ENCODE peak calls at places on chromosome 6, in nine cellular contexts. O is hepatocyte; D is activated CD8-positive, alpha-beta T cell treated with anti-CD3 and anti-CD28 coated beads for 36 hours; G is ovary; Z is AG09319; U is choroid plexus epithelial cell; H is uterus; L is foreskin keratinocyte; W is fibroblast of pulmonary artery. R is an unnamed sample.

GRCh38 chr6:62390413-62390812 is 104.4 kb upstream of the KHDRBS2 start:
- DNase-seq in O (peak), D (no peak), G (no peak), Z (no peak), U (no peak), H (no peak), L (peak), W (no peak), R (no peak)

GRCh38 chr6:86682297-86682696 is 255.0 kb upstream of the HTR1E start:
- DNase-seq in O (no peak), D (no peak), G (no peak), Z (no peak), U (no peak), H (no peak), L (no peak), W (no peak), R (no peak)

GRCh38 chr6:52560462-52560861 is 16.4 kb downstream of the TRAM2 start:
- DNase-seq in O (no peak), D (no peak), G (no peak), Z (no peak), U (peak), H (no peak), L (no peak), W (no peak), R (no peak)

GRCh38 chr6:108622601-108623335 is 62.1 kb downstream of the FOXO3 start:
- DNase-seq in O (peak), D (no peak), G (no peak), Z (peak), U (peak), H (peak), L (peak), W (peak), R (peak)

GRCh38 chr6:3696525-3696924 is 55.0 kb downstream of the PXDC1 start:
- DNase-seq in O (no peak), D (no peak), G (no peak), Z (no peak), U (peak), H (no peak), L (no peak), W (peak), R (peak)

GRCh38 chr6:31559958-31560696 is 12.0 kb upstream of the LTA start:
- DNase-seq in O (peak), D (peak), G (no peak), Z (no peak), U (peak), H (peak), L (no peak), W (peak), R (peak)

GRCh38 chr6:157392927-157393666 is 12.1 kb downstream of the ZDHHC14 start:
- DNase-seq in O (peak), D (no peak), G (no peak), Z (no peak), U (no peak), H (no peak), L (no peak), W (no peak), R (no peak)

GRCh38 chr6:70210462-70210861 is 92.4 kb downstream of the COL9A1 start:
- DNase-seq in O (no peak), D (no peak), G (no peak), Z (no peak), U (peak), H (no peak), L (no peak), W (peak), R (peak)

GRCh38 chr6:108598316-108598863 is 37.7 kb downstream of the FOXO3 start:
- DNase-seq in O (peak), D (peak), G (no peak), Z (no peak), U (no peak), H (no peak), L (no peak), W (peak), R (peak)

GRCh38 chr6:109381747-109382575 is at the start of gene CD164:
- DNase-seq in O (peak), D (peak), G (peak), Z (peak), U (peak), H (peak), L (peak), W (peak), R (peak)

GRCh38 chr6:48714286-48715049 is 603.5 kb upstream of the PTCHD4 start:
- DNase-seq in O (no peak), D (no peak), G (no peak), Z (no peak), U (no peak), H (no peak), L (no peak), W (no peak), R (no peak)

GRCh38 chr6:37365791-37366190 is 12.0 kb downstream of the RNF8 start:
- DNase-seq in O (no peak), D (no peak), G (no peak), Z (no peak), U (peak), H (no peak), L (no peak), W (peak), R (peak)

GRCh38 chr6:116801971-116802370 is 26.9 kb downstream of the GPRC6A start:
- DNase-seq in O (no peak), D (no peak), G (no peak), Z (no peak), U (no peak), H (no peak), L (no peak), W (no peak), R (no peak)

GRCh38 chr6:80106418-80107235 is at the start of gene BCKDHB:
- DNase-seq in O (peak), D (peak), G (peak), Z (peak), U (peak), H (peak), L (peak), W (peak), R (peak)

GRCh38 chr6:25962368-25963127 is at the start of gene TRIM38:
- DNase-seq in O (peak), D (peak), G (peak), Z (peak), U (peak), H (peak), L (peak), W (peak), R (peak)

GRCh38 chr6:89432875-89433636 is at the start of gene ANKRD6:
- DNase-seq in O (peak), D (peak), G (peak), Z (no peak), U (peak), H (peak), L (no peak), W (peak), R (peak)

GRCh38 chr6:136640132-136640915 is 90.1 kb upstream of the MAP7 start:
- DNase-seq in O (no peak), D (no peak), G (no peak), Z (no peak), U (peak), H (no peak), L (no peak), W (peak), R (peak)

GRCh38 chr6:23672737-23673136 is 453.3 kb upstream of the NRSN1 start:
- DNase-seq in O (no peak), D (no peak), G (no peak), Z (no peak), U (no peak), H (no peak), L (no peak), W (no peak), R (no peak)

GRCh38 chr6:87664943-87665342 is 37.1 kb downstream of the AKIRIN2 start:
- DNase-seq in O (no peak), D (no peak), G (no peak), Z (no peak), U (no peak), H (no peak), L (no peak), W (no peak), R (no peak)

GRCh38 chr6:138454976-138455706 is 44.2 kb downstream of the NHSL1 start:
- DNase-seq in O (no peak), D (peak), G (no peak), Z (no peak), U (peak), H (no peak), L (peak), W (no peak), R (no peak)

GRCh38 chr6:74197310-74197709 is 501.3 kb downstream of the CD109 start:
- DNase-seq in O (no peak), D (no peak), G (no peak), Z (no peak), U (no peak), H (no peak), L (peak), W (no peak), R (no peak)

GRCh38 chr6:156955494-156956183 is 178.5 kb downstream of the ARID1B start:
- DNase-seq in O (no peak), D (no peak), G (no peak), Z (no peak), U (peak), H (no peak), L (no peak), W (peak), R (peak)

GRCh38 chr6:163759542-163759941 is 345.0 kb downstream of the QKI start:
- DNase-seq in O (no peak), D (no peak), G (no peak), Z (no peak), U (peak), H (no peak), L (peak), W (no peak), R (no peak)

GRCh38 chr6:37988131-37988530 is 168.6 kb downstream of the ZFAND3 start:
- DNase-seq in O (no peak), D (no peak), G (no peak), Z (no peak), U (peak), H (no peak), L (no peak), W (peak), R (peak)

GRCh38 chr6:35181933-35182612 is 31.7 kb upstream of the SCUBE3 start:
- DNase-seq in O (peak), D (peak), G (peak), Z (no peak), U (peak), H (peak), L (peak), W (peak), R (peak)

GRCh38 chr6:42177514-42178364 is 4.6 kb downstream of the GUCA1A start:
- DNase-seq in O (no peak), D (peak), G (no peak), Z (no peak), U (no peak), H (no peak), L (no peak), W (no peak), R (no peak)

GRCh38 chr6:76420094-76420493 is 347.6 kb upstream of the IMPG1 start:
- DNase-seq in O (no peak), D (no peak), G (no peak), Z (no peak), U (no peak), H (no peak), L (no peak), W (no peak), R (no peak)

GRCh38 chr6:137799950-137800568 is 67.0 kb upstream of the TNFAIP3 start:
- DNase-seq in O (peak), D (peak), G (peak), Z (no peak), U (peak), H (peak), L (no peak), W (peak), R (peak)

GRCh38 chr6:150741633-150742200 is 123.8 kb upstream of the MTHFD1L start:
- DNase-seq in O (no peak), D (peak), G (no peak), Z (no peak), U (peak), H (no peak), L (no peak), W (peak), R (peak)

GRCh38 chr6:90388395-90388794 is 91.8 kb upstream of the BACH2 start:
- DNase-seq in O (no peak), D (peak), G (no peak), Z (no peak), U (no peak), H (no peak), L (no peak), W (no peak), R (no peak)

GRCh38 chr6:135182120-135182992 is 1.2 kb downstream of the MYB start:
- DNase-seq in O (peak), D (peak), G (no peak), Z (no peak), U (no peak), H (no peak), L (no peak), W (no peak), R (peak)

GRCh38 chr6:53042112-53042511 is 23.1 kb upstream of the FBXO9 start:
- DNase-seq in O (no peak), D (no peak), G (no peak), Z (peak), U (peak), H (no peak), L (peak), W (peak), R (peak)

GRCh38 chr6:123940551-123940950 is 136.9 kb downstream of the NKAIN2 start:
- DNase-seq in O (no peak), D (no peak), G (no peak), Z (no peak), U (peak), H (no peak), L (no peak), W (no peak), R (no peak)

GRCh38 chr6:29908341-29908662 is 34.0 kb upstream of the HLA-A start:
- DNase-seq in O (no peak), D (no peak), G (no peak), Z (no peak), U (no peak), H (no peak), L (no peak), W (no peak), R (no peak)

GRCh38 chr6:74182992-74183391 is 487.0 kb downstream of the CD109 start:
- DNase-seq in O (peak), D (no peak), G (no peak), Z (no peak), U (no peak), H (no peak), L (no peak), W (no peak), R (no peak)

GRCh38 chr6:46440133-46440532 is 51.1 kb downstream of the RCAN2 start:
- DNase-seq in O (no peak), D (no peak), G (no peak), Z (no peak), U (peak), H (no peak), L (no peak), W (peak), R (no peak)

DNA sequence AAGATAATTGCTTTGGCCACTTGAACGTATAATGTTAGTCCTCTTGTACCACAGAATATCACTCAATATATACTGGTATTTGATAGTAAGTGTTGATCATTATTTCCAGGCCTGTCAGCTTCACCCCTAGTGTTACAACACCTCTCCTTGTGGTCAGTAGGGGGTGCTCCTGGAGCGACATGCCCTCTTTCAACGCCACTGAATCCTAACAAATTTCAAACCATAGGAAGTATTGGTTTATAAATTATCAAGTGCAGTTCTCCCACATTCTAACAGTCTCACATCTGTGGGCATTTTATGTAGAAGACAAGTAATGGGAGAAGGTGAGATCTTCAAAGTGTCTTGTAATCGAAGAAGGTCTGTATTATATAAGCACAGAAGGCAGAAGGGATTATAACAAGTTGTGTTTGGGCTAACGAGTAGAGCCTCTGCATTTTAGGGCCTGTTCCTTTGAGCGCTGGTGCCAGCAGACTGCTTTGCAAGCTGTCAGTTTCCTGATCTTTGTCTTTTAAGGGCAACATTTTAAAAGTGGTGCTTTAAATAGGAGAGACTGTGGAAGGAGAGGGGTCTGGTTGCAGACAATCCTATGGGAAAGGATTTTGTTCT is 57.1 kb upstream of the CEP162 start:
- DNase-seq in O (peak), D (no peak), G (no peak), Z (no peak), U (peak), H (no peak), L (no peak), W (peak), R (peak)
- TF ChIP-seq CTCF in O (peak), D (peak), G (no peak), Z (peak), U (peak), H (no peak), L (peak), W (peak), R (peak)

GRCh38 chr6:45430590-45431202 is 53.0 kb upstream of the SUPT3H start:
- DNase-seq in O (no peak), D (no peak), G (no peak), Z (no peak), U (no peak), H (no peak), L (no peak), W (no peak), R (no peak)
- TF ChIP-seq CTCF in O (no peak), D (no peak), G (no peak), Z (no peak), U (no peak), H (no peak), L (no peak), W (no peak), R (no peak)

DNA sequence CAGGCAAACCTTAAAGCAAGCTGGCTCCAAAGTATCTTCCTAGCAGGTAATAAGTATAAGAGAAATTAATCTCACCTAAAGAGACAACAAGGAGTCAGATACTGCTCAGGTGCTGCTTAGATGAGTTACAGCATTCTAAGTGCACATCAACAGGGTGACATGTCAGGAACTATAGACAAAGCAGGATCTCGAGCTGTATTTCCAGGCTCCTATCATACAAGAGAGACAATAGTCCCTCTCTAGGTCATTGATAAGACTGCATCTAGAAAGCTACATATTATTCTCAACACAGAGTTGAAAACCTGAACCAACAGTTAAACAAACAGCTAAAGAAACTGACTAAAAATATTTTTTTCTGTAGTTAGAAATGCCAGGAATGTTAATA is 3.9 kb downstream of the PTPRK start:
- DNase-seq in O (peak), D (no peak), G (no peak), Z (no peak), U (peak), H (no peak), L (no peak), W (peak), R (peak)
- TF ChIP-seq CTCF in O (peak), D (peak), G (no peak), Z (peak), U (peak), H (no peak), L (peak), W (peak), R (peak)

DNA sequence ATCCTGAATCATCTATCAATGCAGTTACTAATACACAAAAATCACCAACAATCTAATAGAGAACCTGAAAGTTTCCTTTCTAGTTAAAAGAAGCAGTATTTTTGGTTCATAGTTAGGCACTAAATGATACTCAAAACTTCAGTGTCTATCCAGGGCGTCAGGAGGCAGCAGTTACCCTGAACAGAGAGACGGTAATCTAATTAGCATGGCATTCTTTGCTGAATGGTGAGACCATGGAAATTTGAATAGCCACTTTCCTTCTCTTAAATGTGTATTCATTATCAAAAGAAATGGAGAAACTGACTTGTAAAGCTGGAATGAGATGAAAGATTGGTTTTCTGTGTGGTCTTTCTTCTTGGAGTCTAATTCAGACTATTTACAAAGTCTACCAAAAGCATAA is 146.6 kb upstream of the BMP5 start:
- DNase-seq in O (no peak), D (no peak), G (no peak), Z (no peak), U (no peak), H (no peak), L (no peak), W (no peak), R (no peak)
- TF ChIP-seq CTCF in O (no peak), D (no peak), G (no peak), Z (peak), U (no peak), H (no peak), L (peak), W (peak), R (no peak)

R was measured in cardiac fibroblast.